ENCODE peak calls at places on chromosomes 6 and 20, in five cellular contexts. One of them, this sample, is unnamed.

GRCh38 chr20:10306440-10307358 is 88.1 kb downstream of the SNAP25 start:
- DNase-seq in fibroblast of lung: peak; percentile 89
- DNase-seq in HCT116: no peak
- DNase-seq in A549: no peak
- DNase-seq in upper lobe of left lung: no peak
- DNase-seq in this sample: peak; percentile 35

GRCh38 chr6:186221-186965 is 105.9 kb upstream of the DUSP22 start:
- DNase-seq in fibroblast of lung: peak; percentile 25
- DNase-seq in HCT116: no peak
- DNase-seq in A549: no peak
- DNase-seq in upper lobe of left lung: no peak
- DNase-seq in this sample: no peak

GRCh38 chr20:40304119-40304518 is 384.9 kb downstream of the MAFB start:
- DNase-seq in fibroblast of lung: no peak
- DNase-seq in HCT116: no peak
- DNase-seq in A549: no peak
- DNase-seq in upper lobe of left lung: no peak
- DNase-seq in this sample: no peak

GRCh38 chr20:40754372-40754943 is 65.4 kb upstream of the MAFB start:
- DNase-seq in fibroblast of lung: peak; percentile 68
- DNase-seq in HCT116: no peak
- DNase-seq in A549: no peak
- DNase-seq in upper lobe of left lung: no peak
- DNase-seq in this sample: peak; percentile 3

GRCh38 chr6:80771941-80772340 is 665.5 kb downstream of the BCKDHB start:
- DNase-seq in fibroblast of lung: peak; percentile 51
- DNase-seq in HCT116: no peak
- DNase-seq in A549: no peak
- DNase-seq in upper lobe of left lung: no peak
- DNase-seq in this sample: no peak

GRCh38 chr6:125773387-125774341 is 17.1 kb upstream of the NCOA7 start:
- DNase-seq in fibroblast of lung: no peak
- DNase-seq in HCT116: no peak
- DNase-seq in A549: no peak
- DNase-seq in upper lobe of left lung: no peak
- DNase-seq in this sample: no peak

GRCh38 chr6:81906041-81906440 is 153.6 kb upstream of the TENT5A start:
- DNase-seq in fibroblast of lung: no peak
- DNase-seq in HCT116: no peak
- DNase-seq in A549: no peak
- DNase-seq in upper lobe of left lung: no peak
- DNase-seq in this sample: no peak

GRCh38 chr20:8213831-8214587 is 81.9 kb downstream of the PLCB1 start:
- DNase-seq in fibroblast of lung: no peak
- DNase-seq in HCT116: no peak
- DNase-seq in A549: no peak
- DNase-seq in upper lobe of left lung: no peak
- DNase-seq in this sample: no peak

GRCh38 chr20:4243071-4243470 is 227.7 kb upstream of the RNF24 start:
- DNase-seq in fibroblast of lung: no peak
- DNase-seq in HCT116: no peak
- DNase-seq in A549: no peak
- DNase-seq in upper lobe of left lung: no peak
- DNase-seq in this sample: no peak

GRCh38 chr6:15264902-15265761 is 19.3 kb downstream of the JARID2 start:
- DNase-seq in fibroblast of lung: peak; percentile 83
- DNase-seq in HCT116: no peak
- DNase-seq in A549: no peak
- DNase-seq in upper lobe of left lung: no peak
- DNase-seq in this sample: no peak

GRCh38 chr20:38789503-38790209 is 15.8 kb upstream of the PPP1R16B start:
- DNase-seq in fibroblast of lung: peak; percentile 40
- DNase-seq in HCT116: peak; percentile 63
- DNase-seq in A549: no peak
- DNase-seq in upper lobe of left lung: no peak
- DNase-seq in this sample: no peak

GRCh38 chr6:125022391-125022989 is 60.3 kb downstream of the RNF217 start:
- DNase-seq in fibroblast of lung: peak; percentile 44
- DNase-seq in HCT116: no peak
- DNase-seq in A549: no peak
- DNase-seq in upper lobe of left lung: no peak
- DNase-seq in this sample: no peak

GRCh38 chr6:16901777-16902176 is 140.5 kb upstream of the ATXN1 start:
- DNase-seq in fibroblast of lung: peak; percentile 90
- DNase-seq in HCT116: no peak
- DNase-seq in A549: no peak
- DNase-seq in upper lobe of left lung: peak; percentile 82
- DNase-seq in this sample: peak; percentile 53

GRCh38 chr6:139019722-139020121 is 8.8 kb upstream of the ABRACL start:
- DNase-seq in fibroblast of lung: no peak
- DNase-seq in HCT116: no peak
- DNase-seq in A549: no peak
- DNase-seq in upper lobe of left lung: no peak
- DNase-seq in this sample: no peak

GRCh38 chr6:16333580-16333979 is 95.2 kb downstream of the GMPR start:
- DNase-seq in fibroblast of lung: peak; percentile 46
- DNase-seq in HCT116: no peak
- DNase-seq in A549: no peak
- DNase-seq in upper lobe of left lung: no peak
- DNase-seq in this sample: no peak

GRCh38 chr6:109139109-109139508 is 43.8 kb downstream of the CEP57L1 start:
- DNase-seq in fibroblast of lung: peak; percentile 31
- DNase-seq in HCT116: no peak
- DNase-seq in A549: no peak
- DNase-seq in upper lobe of left lung: no peak
- DNase-seq in this sample: no peak

GRCh38 chr6:72712921-72713320 is 91.1 kb downstream of the KCNQ5 start:
- DNase-seq in fibroblast of lung: no peak
- DNase-seq in HCT116: no peak
- DNase-seq in A549: no peak
- DNase-seq in upper lobe of left lung: no peak
- DNase-seq in this sample: peak; percentile 10

DNA sequence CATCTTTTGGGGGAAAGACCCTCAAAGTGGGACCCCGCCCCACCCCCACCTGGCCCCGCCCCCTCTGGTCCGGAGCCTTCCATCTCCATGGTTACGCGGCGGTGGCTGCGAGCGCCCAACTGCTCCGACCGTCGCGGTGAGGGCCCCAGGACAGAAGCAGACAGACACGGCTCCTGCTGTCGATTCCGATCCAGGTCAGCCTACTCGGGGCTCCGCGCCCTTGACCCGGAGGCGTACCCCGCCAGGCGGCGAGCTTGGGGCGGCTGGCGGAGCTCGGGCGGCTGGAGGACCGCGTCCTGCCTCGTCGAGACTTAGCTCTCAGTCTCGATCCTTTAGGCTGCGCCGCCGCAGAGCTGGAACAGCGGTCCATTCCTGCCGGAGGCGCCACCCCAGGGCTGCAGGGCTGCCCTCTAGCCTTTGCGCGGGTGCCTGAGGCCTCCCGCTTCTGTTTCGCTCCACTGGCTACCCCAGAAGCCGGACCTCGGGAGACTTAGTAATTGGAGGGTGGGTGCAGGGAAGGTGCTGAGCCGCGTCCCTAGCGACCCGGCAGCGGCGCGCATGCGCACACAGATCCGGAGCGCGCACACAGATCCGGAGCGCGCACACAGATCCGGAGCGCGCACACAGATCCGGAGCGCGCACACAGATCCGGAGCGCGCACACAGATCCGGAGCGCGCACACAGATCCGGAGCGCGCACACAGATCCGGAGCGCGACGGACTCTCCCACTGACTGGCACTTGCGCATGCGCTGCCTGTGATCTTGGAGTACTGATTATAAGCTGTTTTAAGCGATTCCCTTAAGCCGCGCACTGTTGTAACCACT is at the start of gene CFAP206:
- DNase-seq in fibroblast of lung: peak; percentile 84
- DNase-seq in HCT116: peak; percentile 73
- DNase-seq in A549: peak; percentile 67
- DNase-seq in upper lobe of left lung: peak; percentile 85
- DNase-seq in this sample: peak; percentile 48
- TF ChIP-seq CTCF in fibroblast of lung: peak; percentile 12
- TF ChIP-seq CTCF in HCT116: no peak
- TF ChIP-seq CTCF in A549: no peak
- TF ChIP-seq CTCF in upper lobe of left lung: peak; percentile 37
- TF ChIP-seq CTCF in this sample: peak; percentile 8

DNA sequence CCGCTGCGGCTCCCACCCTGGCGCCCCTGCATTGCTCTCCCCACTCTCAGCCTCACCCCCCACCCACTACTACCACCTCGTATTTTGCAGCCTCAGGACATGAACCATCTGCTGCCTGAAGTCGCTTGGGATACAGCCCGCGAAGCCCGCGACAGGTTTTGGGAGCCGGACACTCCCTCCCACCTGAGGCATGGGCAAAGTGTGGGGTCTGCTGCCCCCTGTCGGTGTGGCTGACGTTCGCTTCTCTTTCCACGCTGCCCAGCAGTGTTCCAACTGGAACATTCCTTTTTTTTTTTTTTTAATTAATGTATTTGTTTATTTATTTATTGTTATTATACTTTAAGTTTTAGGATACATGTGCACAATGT is 15.3 kb upstream of the LPA start:
- DNase-seq in fibroblast of lung: no peak
- DNase-seq in HCT116: no peak
- DNase-seq in A549: no peak
- DNase-seq in upper lobe of left lung: no peak
- DNase-seq in this sample: no peak
- TF ChIP-seq CTCF in fibroblast of lung: no peak
- TF ChIP-seq CTCF in HCT116: no peak
- TF ChIP-seq CTCF in A549: no peak
- TF ChIP-seq CTCF in upper lobe of left lung: no peak
- TF ChIP-seq CTCF in this sample: no peak

GRCh38 chr20:21048841-21049273 is 57.3 kb downstream of the LINC00237 start:
- DNase-seq in fibroblast of lung: no peak
- DNase-seq in HCT116: peak; percentile 28
- DNase-seq in A549: peak; percentile 69
- DNase-seq in upper lobe of left lung: no peak
- DNase-seq in this sample: no peak
- TF ChIP-seq CTCF in fibroblast of lung: no peak
- TF ChIP-seq CTCF in HCT116: peak; percentile 54
- TF ChIP-seq CTCF in A549: peak; percentile 55
- TF ChIP-seq CTCF in upper lobe of left lung: peak; percentile 50
- TF ChIP-seq CTCF in this sample: peak; percentile 51

GRCh38 chr20:1319462-1319861 is 9.5 kb downstream of the SDCBP2 start:
- DNase-seq in fibroblast of lung: no peak
- DNase-seq in HCT116: no peak
- DNase-seq in A549: no peak
- DNase-seq in upper lobe of left lung: no peak
- DNase-seq in this sample: no peak
- TF ChIP-seq CTCF in fibroblast of lung: no peak
- TF ChIP-seq CTCF in HCT116: no peak
- TF ChIP-seq CTCF in A549: no peak
- TF ChIP-seq CTCF in upper lobe of left lung: no peak
- TF ChIP-seq CTCF in this sample: no peak

GRCh38 chr6:50353603-50354002 is 303.9 kb upstream of the DEFB112 start:
- DNase-seq in fibroblast of lung: no peak
- DNase-seq in HCT116: no peak
- DNase-seq in A549: no peak
- DNase-seq in upper lobe of left lung: no peak
- DNase-seq in this sample: no peak
- TF ChIP-seq CTCF in fibroblast of lung: no peak
- TF ChIP-seq CTCF in HCT116: no peak
- TF ChIP-seq CTCF in A549: no peak
- TF ChIP-seq CTCF in upper lobe of left lung: no peak
- TF ChIP-seq CTCF in this sample: no peak

GRCh38 chr6:154862536-154862935 is 129.3 kb downstream of the SCAF8 start:
- DNase-seq in fibroblast of lung: no peak
- DNase-seq in HCT116: no peak
- DNase-seq in A549: no peak
- DNase-seq in upper lobe of left lung: no peak
- DNase-seq in this sample: no peak

GRCh38 chr6:154868143-154868594 is 126.9 kb upstream of the TIAM2 start:
- DNase-seq in fibroblast of lung: peak; percentile 74
- DNase-seq in HCT116: peak; percentile 12
- DNase-seq in A549: peak; percentile 35
- DNase-seq in upper lobe of left lung: no peak
- DNase-seq in this sample: no peak

GRCh38 chr6:154861825-154862224 is 128.6 kb downstream of the SCAF8 start:
- DNase-seq in fibroblast of lung: no peak
- DNase-seq in HCT116: no peak
- DNase-seq in A549: no peak
- DNase-seq in upper lobe of left lung: no peak
- DNase-seq in this sample: no peak

GRCh38 chr6:154865291-154865690 is 129.8 kb upstream of the TIAM2 start:
- DNase-seq in fibroblast of lung: no peak
- DNase-seq in HCT116: no peak
- DNase-seq in A549: no peak
- DNase-seq in upper lobe of left lung: no peak
- DNase-seq in this sample: no peak

DNA sequence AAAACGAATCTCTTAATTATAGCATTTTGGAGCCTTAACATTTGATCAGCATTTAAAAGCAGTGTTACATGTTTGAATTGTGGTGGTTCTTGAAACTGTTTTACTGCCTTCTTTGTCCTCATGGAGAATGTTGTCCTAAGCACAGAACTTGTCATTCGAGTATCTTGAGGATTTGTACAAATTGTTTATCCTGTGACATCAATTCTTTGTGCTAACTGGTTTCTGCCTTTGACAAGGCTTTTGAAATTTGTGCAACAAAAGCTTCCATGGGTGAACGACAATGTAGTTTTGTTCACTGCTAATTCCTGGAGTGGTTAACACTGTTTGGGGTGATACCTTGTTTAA is 130.8 kb downstream of the SCAF8 start:
- DNase-seq in fibroblast of lung: no peak
- DNase-seq in HCT116: no peak
- DNase-seq in A549: no peak
- DNase-seq in upper lobe of left lung: no peak
- DNase-seq in this sample: no peak
- TF ChIP-seq CTCF in fibroblast of lung: no peak
- TF ChIP-seq CTCF in HCT116: no peak
- TF ChIP-seq CTCF in A549: no peak
- TF ChIP-seq CTCF in upper lobe of left lung: no peak
- TF ChIP-seq CTCF in this sample: no peak

DNA sequence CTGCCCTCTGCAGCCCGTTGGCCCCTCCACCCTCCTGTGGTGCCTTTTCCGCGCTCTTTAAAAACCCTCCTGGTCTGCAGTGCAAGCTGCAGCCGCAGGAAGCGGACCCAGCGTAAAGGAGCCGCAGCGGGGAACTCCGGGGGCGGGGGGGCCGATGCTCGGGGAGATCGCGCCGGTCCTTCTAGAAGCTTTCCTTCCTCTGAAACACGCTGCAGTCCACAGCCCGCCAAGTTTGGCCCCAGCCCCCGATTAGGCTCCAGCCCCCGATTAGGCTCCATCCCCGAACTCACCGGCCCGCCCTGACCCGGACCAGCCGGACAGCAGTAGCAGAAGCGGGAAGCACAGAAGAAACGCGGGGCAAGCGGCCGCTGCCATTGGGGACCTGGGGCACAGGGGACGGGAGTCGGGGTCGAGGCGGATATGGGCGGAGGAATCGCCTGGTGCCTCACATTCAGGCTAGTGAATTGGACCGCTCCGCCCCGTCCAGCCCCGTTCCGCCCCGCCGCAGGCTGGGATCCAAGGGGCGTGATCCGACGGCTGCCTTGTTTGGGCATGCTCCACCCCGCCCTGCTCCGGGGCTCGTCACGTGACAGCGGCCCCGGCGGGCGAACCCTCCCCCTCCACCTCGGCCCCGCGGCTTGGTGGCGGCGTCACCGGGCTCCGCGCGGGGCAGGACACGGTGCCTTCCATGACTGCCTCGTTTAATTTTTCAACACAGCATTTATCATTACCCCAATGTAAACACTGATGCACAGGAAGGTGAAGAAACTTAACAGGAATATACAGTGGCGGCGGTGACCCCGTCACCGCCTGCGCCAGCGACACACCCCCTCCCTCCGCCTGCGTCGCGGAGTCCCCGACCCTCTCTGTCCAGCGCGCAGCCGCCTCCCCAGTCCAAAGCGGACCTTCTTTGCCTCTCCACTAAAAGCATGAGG is 20.3 kb downstream of the RAET1L start:
- DNase-seq in fibroblast of lung: peak; percentile 80
- DNase-seq in HCT116: peak; percentile 81
- DNase-seq in A549: peak; percentile 90
- DNase-seq in upper lobe of left lung: peak; percentile 95
- DNase-seq in this sample: peak; percentile 65
- TF ChIP-seq CTCF in fibroblast of lung: no peak
- TF ChIP-seq CTCF in HCT116: no peak
- TF ChIP-seq CTCF in A549: no peak
- TF ChIP-seq CTCF in upper lobe of left lung: peak; percentile 24
- TF ChIP-seq CTCF in this sample: no peak

This sample was measured in AG09319.